ENCODE peak calls at places on chromosomes 3 and 15, in seven cellular contexts. L, B, X, H, W, T and Y are unnamed samples.

GRCh38 chr15:62983956-62984355 is 58.6 kb upstream of the TPM1 start:
- DNase-seq in L (no peak), B (no peak), X (no peak), H (no peak), W (no peak), T (no peak), Y (no peak)

GRCh38 chr3:5806192-5806591 is 618.7 kb downstream of the EDEM1 start:
- DNase-seq in L (no peak), B (no peak), X (no peak), H (no peak), W (no peak), T (peak; percentile 8), Y (no peak)

GRCh38 chr3:13015286-13016082 is 57.7 kb downstream of the IQSEC1 start:
- DNase-seq in L (no peak), B (peak; percentile 55), X (no peak), H (no peak), W (no peak), T (no peak), Y (no peak)

GRCh38 chr15:73934281-73934680 is 8.0 kb downstream of the LOXL1 start:
- DNase-seq in L (no peak), B (no peak), X (no peak), H (no peak), W (no peak), T (no peak), Y (no peak)

GRCh38 chr15:31485911-31486461 is 159.4 kb downstream of the KLF13 start:
- DNase-seq in L (no peak), B (no peak), X (no peak), H (no peak), W (no peak), T (no peak), Y (no peak)

GRCh38 chr3:179819379-179819778 is 166.5 kb downstream of the USP13 start:
- DNase-seq in L (no peak), B (no peak), X (no peak), H (no peak), W (no peak), T (no peak), Y (no peak)

GRCh38 chr3:100954990-100955389 is 38.2 kb downstream of the ABI3BP start:
- DNase-seq in L (peak; percentile 98), B (no peak), X (no peak), H (peak; percentile 37), W (peak; percentile 71), T (no peak), Y (no peak)

GRCh38 chr3:62525276-62525675 is 151.9 kb upstream of the FEZF2 start:
- DNase-seq in L (no peak), B (no peak), X (no peak), H (no peak), W (no peak), T (no peak), Y (no peak)

GRCh38 chr3:46378426-46378942 is 7.7 kb downstream of the CCR5 start:
- DNase-seq in L (no peak), B (peak; percentile 28), X (peak; percentile 70), H (no peak), W (peak; percentile 13), T (peak; percentile 46), Y (no peak)

GRCh38 chr3:17938313-17938712 is 195.9 kb upstream of the TBC1D5 start:
- DNase-seq in L (no peak), B (no peak), X (no peak), H (no peak), W (no peak), T (no peak), Y (no peak)

GRCh38 chr3:188003188-188004171 is 150.5 kb upstream of the LPP start:
- DNase-seq in L (no peak), B (no peak), X (no peak), H (peak; percentile 67), W (no peak), T (no peak), Y (no peak)

GRCh38 chr3:197597335-197597734 is 41.6 kb upstream of the BDH1 start:
- DNase-seq in L (no peak), B (no peak), X (no peak), H (no peak), W (no peak), T (no peak), Y (no peak)

GRCh38 chr3:14369675-14370669 is 32.4 kb upstream of the SLC6A6 start:
- DNase-seq in L (no peak), B (no peak), X (no peak), H (no peak), W (no peak), T (peak; percentile 27), Y (no peak)

GRCh38 chr3:194808709-194809108 is 123.0 kb downstream of the FAM43A start:
- DNase-seq in L (no peak), B (no peak), X (no peak), H (peak; percentile 18), W (no peak), T (no peak), Y (peak; percentile 1)

GRCh38 chr15:99442268-99442897 is 123.4 kb upstream of the MEF2A start:
- DNase-seq in L (peak; percentile 87), B (no peak), X (no peak), H (peak; percentile 84), W (peak; percentile 67), T (peak; percentile 92), Y (peak; percentile 78)

GRCh38 chr15:35481992-35482391 is 64.0 kb downstream of the DPH6 start:
- DNase-seq in L (no peak), B (no peak), X (no peak), H (peak; percentile 36), W (peak; percentile 21), T (peak; percentile 63), Y (peak; percentile 65)

GRCh38 chr3:26236511-26236910 is 386.1 kb upstream of the LRRC3B start:
- DNase-seq in L (no peak), B (no peak), X (no peak), H (no peak), W (no peak), T (no peak), Y (no peak)

GRCh38 chr3:18447720-18448119 is 22.6 kb upstream of the SATB1 start:
- DNase-seq in L (no peak), B (no peak), X (no peak), H (no peak), W (no peak), T (no peak), Y (no peak)

GRCh38 chr3:185934726-185935464 is 2.9 kb downstream of the TRA2B start:
- DNase-seq in L (no peak), B (no peak), X (no peak), H (no peak), W (no peak), T (no peak), Y (no peak)

GRCh38 chr3:169324454-169324789 is 339.1 kb downstream of the MECOM start:
- DNase-seq in L (no peak), B (no peak), X (no peak), H (no peak), W (no peak), T (no peak), Y (no peak)

GRCh38 chr3:42264399-42265058 is 1.5 kb downstream of the CCK start:
- DNase-seq in L (no peak), B (no peak), X (no peak), H (peak; percentile 6), W (no peak), T (no peak), Y (no peak)

GRCh38 chr3:54515439-54516213 is 393.3 kb downstream of the CACNA2D3 start:
- DNase-seq in L (no peak), B (no peak), X (peak; percentile 17), H (no peak), W (no peak), T (no peak), Y (no peak)

GRCh38 chr3:125381743-125382142 is 6.6 kb upstream of the ZNF148 start:
- DNase-seq in L (no peak), B (no peak), X (no peak), H (peak; percentile 49), W (no peak), T (peak; percentile 56), Y (no peak)

GRCh38 chr15:59294574-59294960 is 78.1 kb downstream of the MYO1E start:
- DNase-seq in L (no peak), B (no peak), X (no peak), H (no peak), W (no peak), T (no peak), Y (no peak)

GRCh38 chr3:70000028-70000410 is 486 bp downstream of the SAMMSON start:
- DNase-seq in L (no peak), B (no peak), X (no peak), H (no peak), W (no peak), T (no peak), Y (no peak)